ENCODE peak calls at places on chromosome 18, in six cellular contexts. K is foreskin fibroblast, A is epithelial cell of prostate, V is fibroblast of lung, T is GDM1, Q is GM23248. G is an unnamed sample.

GRCh38 chr18:13725566-13726227 is 661 bp downstream of the FAM210A start:
- DNase-seq in V (peak), Q (peak), T (peak), K (peak), A (no peak), G (no peak)

GRCh38 chr18:11689031-11689971 is at the start of gene GNAL:
- DNase-seq in V (peak), T (peak), Q (peak), K (peak), A (peak), G (peak)

GRCh38 chr18:74412106-74412880 is 44.8 kb downstream of the DIPK1C start:
- DNase-seq in A (no peak), V (no peak), K (no peak), Q (no peak), T (no peak), G (no peak)

GRCh38 chr18:44887227-44887631 is 206.5 kb downstream of the SETBP1 start:
- DNase-seq in A (peak), V (peak), K (peak), Q (peak), T (no peak), G (no peak)

GRCh38 chr18:9928646-9929259 is 14.9 kb downstream of the VAPA start:
- DNase-seq in V (no peak), A (no peak), T (no peak), K (no peak), Q (no peak), G (no peak)

GRCh38 chr18:73279499-73279898 is 411.7 kb upstream of the NETO1 start:
- DNase-seq in V (no peak), A (no peak), Q (peak), K (no peak), T (no peak), G (peak)

GRCh38 chr18:32177530-32177929 is 12.3 kb upstream of the MEP1B start:
- DNase-seq in A (no peak), Q (no peak), V (no peak), T (no peak), K (no peak), G (no peak)

GRCh38 chr18:12774982-12775381 is 72.1 kb downstream of the PSMG2 start:
- DNase-seq in V (no peak), Q (no peak), K (no peak), T (no peak), A (no peak), G (no peak)